ENCODE peak calls at places on chromosomes 1 and 21, in eight cellular contexts. R is thoracic aorta; J is esophagus muscularis mucosa; M is CD8-positive, alpha-beta memory T cell; P is mucosa of descending colon; E is K562; X is mesenchymal stem cell; W is heart left ventricle. Z is an unnamed sample. For H3K4me1, the result is how much of the 10 kb centered on the place peaks cover.

GRCh38 chr21:46517361-46517760 is 58.7 kb downstream of the DIP2A start:
- DNase-seq in R (no peak), J (no peak), M (no peak), P (no peak), E (no peak), X (no peak), W (no peak), Z (peak)

GRCh38 chr1:201461193-201461657 is 7.8 kb downstream of the PHLDA3 start:
- DNase-seq in R (peak), J (no peak), M (no peak), P (no peak), E (peak), X (peak), W (no peak), Z (peak)

GRCh38 chr1:3051270-3052268 is 17.4 kb upstream of the PRDM16 start:
- DNase-seq in R (no peak), J (no peak), M (no peak), P (no peak), E (no peak), X (no peak), W (no peak), Z (no peak)

GRCh38 chr1:181141431-181141910 is 53.0 kb downstream of the IER5 start:
- DNase-seq in R (peak), J (no peak), M (no peak), P (no peak), E (peak), X (peak), W (no peak), Z (no peak)

GRCh38 chr1:16047791-16048475 is 4.4 kb downstream of the CLCNKB start:
- DNase-seq in R (no peak), J (no peak), M (no peak), P (no peak), E (no peak), X (no peak), W (no peak), Z (no peak)

GRCh38 chr1:7572654-7573152 is 198.4 kb upstream of the VAMP3 start:
- DNase-seq in R (no peak), J (no peak), M (no peak), P (peak), E (peak), X (no peak), W (no peak), Z (no peak)

GRCh38 chr1:227242811-227243682 is 75.2 kb downstream of the CDC42BPA start:
- DNase-seq in R (no peak), J (no peak), M (no peak), P (no peak), E (no peak), X (no peak), W (no peak), Z (no peak)

GRCh38 chr1:160161965-160162705 is 10.7 kb downstream of the ATP1A4 start:
- DNase-seq in R (no peak), J (no peak), M (no peak), P (no peak), E (peak), X (peak), W (no peak), Z (no peak)

GRCh38 chr1:53687886-53688285 is 51.1 kb downstream of the GLIS1 start:
- DNase-seq in R (no peak), J (no peak), M (no peak), P (no peak), E (no peak), X (no peak), W (no peak), Z (no peak)

GRCh38 chr1:165895451-165895871 is 68.0 kb downstream of the UCK2 start:
- DNase-seq in R (no peak), J (no peak), M (no peak), P (no peak), E (no peak), X (peak), W (no peak), Z (no peak)

GRCh38 chr1:19903621-19904020 is 19.8 kb downstream of the PLA2G2E start:
- DNase-seq in R (no peak), J (no peak), M (no peak), P (no peak), E (no peak), X (no peak), W (no peak), Z (no peak)

GRCh38 chr1:145997156-145998023 is 1.0 kb upstream of the TXNIP start:
- DNase-seq in R (no peak), J (no peak), M (peak), P (peak), E (peak), X (no peak), W (peak), Z (no peak)

GRCh38 chr1:61361971-61362370 is 279.6 kb downstream of the NFIA start:
- DNase-seq in R (no peak), J (no peak), M (no peak), P (no peak), E (no peak), X (no peak), W (no peak), Z (no peak)

GRCh38 chr1:23543707-23544443 is 12.8 kb upstream of the E2F2 start:
- DNase-seq in R (no peak), J (no peak), M (no peak), P (no peak), E (no peak), X (peak), W (no peak), Z (peak)

GRCh38 chr1:183000161-183000560 is 23.1 kb upstream of the LAMC1 start:
- DNase-seq in R (no peak), J (no peak), M (no peak), P (no peak), E (no peak), X (no peak), W (no peak), Z (no peak)

GRCh38 chr1:179754031-179754624 is 11.0 kb downstream of the FAM163A start:
- DNase-seq in R (no peak), J (no peak), M (no peak), P (no peak), E (no peak), X (peak), W (no peak), Z (peak)

GRCh38 chr1:29639156-29639736 is 402.9 kb downstream of the PTPRU start:
- DNase-seq in R (no peak), J (peak), M (no peak), P (no peak), E (no peak), X (no peak), W (no peak), Z (no peak)

GRCh38 chr1:241519308-241520079 is at the start of gene FH:
- DNase-seq in R (peak), J (peak), M (peak), P (peak), E (peak), X (peak), W (peak), Z (peak)

GRCh38 chr1:88983791-88984552 is 8.5 kb downstream of the KYAT3 start:
- DNase-seq in R (no peak), J (no peak), M (peak), P (peak), E (peak), X (peak), W (no peak), Z (no peak)

GRCh38 chr21:39325458-39325857 is 12.0 kb upstream of the BRWD1 start:
- DNase-seq in R (no peak), J (no peak), M (no peak), P (no peak), E (no peak), X (no peak), W (no peak), Z (no peak)

GRCh38 chr21:39330001-39330400 is 16.6 kb upstream of the BRWD1 start:
- DNase-seq in R (no peak), J (no peak), M (no peak), P (no peak), E (no peak), X (no peak), W (no peak), Z (no peak)

GRCh38 chr21:39326607-39327307 is 13.3 kb upstream of the BRWD1 start:
- DNase-seq in R (no peak), J (no peak), M (no peak), P (no peak), E (no peak), X (no peak), W (no peak), Z (no peak)

GRCh38 chr21:39332175-39332574 is 16.7 kb downstream of the HMGN1 start:
- DNase-seq in R (no peak), J (no peak), M (no peak), P (no peak), E (no peak), X (no peak), W (no peak), Z (no peak)

GRCh38 chr21:39327727-39328126 is 14.3 kb upstream of the BRWD1 start:
- DNase-seq in R (no peak), J (no peak), M (no peak), P (no peak), E (no peak), X (no peak), W (no peak), Z (no peak)
- H3K4me1 ChIP-seq in R (under half), J (under half), M (under half), P (under half), E (under half), X (under half), W (under half), Z (under half)

DNA sequence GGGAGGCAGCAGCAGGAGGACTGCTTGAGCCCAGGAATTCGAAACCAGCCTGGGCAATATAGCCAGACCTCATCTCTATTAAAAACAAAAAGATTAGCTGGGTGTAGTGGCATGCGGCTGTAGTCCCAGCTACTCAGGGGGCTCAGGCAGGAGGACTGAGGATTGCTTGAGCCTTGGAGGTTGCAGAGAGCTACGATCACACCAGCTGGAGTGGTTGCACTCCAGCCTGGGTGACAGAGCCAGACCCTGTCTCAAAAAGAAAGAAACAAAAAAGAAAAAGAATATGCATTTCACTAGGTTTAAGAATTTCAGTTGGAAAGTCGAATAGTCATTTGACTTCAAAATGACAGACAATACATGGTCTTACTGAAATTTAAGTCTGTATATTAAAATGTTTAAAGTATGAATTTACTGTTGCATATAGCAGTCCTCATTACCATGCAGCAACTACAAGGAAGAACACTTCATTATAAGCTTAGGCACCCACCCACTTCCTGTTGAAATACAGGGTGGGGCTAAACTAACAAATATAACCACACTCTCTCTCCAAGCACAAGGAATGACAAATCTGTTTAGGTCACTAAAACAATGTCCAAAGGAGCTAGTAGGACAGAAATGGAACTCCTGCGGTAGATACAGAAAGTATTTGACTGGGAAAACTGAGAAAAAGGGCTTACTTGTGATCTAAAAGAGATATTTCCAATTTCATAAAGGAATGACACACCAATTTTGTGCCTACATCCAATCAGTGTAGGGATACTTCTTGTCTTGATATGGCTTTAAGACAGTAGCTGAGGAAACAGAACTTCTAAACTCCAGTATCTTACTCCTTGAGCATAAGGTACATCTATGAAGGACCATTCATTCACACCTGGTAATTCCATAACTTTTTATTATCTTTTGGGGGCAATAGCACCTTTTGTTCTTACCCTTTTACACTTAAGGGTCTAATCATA is 44.1 kb downstream of the GPR3 start:
- DNase-seq in R (no peak), J (no peak), M (peak), P (no peak), E (peak), X (peak), W (no peak), Z (no peak)
- H3K4me1 ChIP-seq in R (half or more), J (half or more), M (half or more), P (half or more), E (half or more), X (under half), W (half or more), Z (half or more)

GRCh38 chr1:33380811-33381210 is 50.1 kb downstream of the PHC2 start:
- DNase-seq in R (no peak), J (no peak), M (no peak), P (no peak), E (no peak), X (no peak), W (no peak), Z (no peak)
- H3K4me1 ChIP-seq in R (under half), J (under half), M (under half), P (under half), E (under half), X (under half), W (under half), Z (under half)

GRCh38 chr1:151991663-151992344 is 1.9 kb downstream of the S100A10 start:
- DNase-seq in R (no peak), J (no peak), M (no peak), P (no peak), E (no peak), X (peak), W (no peak), Z (no peak)
- H3K4me1 ChIP-seq in R (half or more), J (half or more), M (under half), P (half or more), E (under half), X (under half), W (half or more), Z (under half)

DNA sequence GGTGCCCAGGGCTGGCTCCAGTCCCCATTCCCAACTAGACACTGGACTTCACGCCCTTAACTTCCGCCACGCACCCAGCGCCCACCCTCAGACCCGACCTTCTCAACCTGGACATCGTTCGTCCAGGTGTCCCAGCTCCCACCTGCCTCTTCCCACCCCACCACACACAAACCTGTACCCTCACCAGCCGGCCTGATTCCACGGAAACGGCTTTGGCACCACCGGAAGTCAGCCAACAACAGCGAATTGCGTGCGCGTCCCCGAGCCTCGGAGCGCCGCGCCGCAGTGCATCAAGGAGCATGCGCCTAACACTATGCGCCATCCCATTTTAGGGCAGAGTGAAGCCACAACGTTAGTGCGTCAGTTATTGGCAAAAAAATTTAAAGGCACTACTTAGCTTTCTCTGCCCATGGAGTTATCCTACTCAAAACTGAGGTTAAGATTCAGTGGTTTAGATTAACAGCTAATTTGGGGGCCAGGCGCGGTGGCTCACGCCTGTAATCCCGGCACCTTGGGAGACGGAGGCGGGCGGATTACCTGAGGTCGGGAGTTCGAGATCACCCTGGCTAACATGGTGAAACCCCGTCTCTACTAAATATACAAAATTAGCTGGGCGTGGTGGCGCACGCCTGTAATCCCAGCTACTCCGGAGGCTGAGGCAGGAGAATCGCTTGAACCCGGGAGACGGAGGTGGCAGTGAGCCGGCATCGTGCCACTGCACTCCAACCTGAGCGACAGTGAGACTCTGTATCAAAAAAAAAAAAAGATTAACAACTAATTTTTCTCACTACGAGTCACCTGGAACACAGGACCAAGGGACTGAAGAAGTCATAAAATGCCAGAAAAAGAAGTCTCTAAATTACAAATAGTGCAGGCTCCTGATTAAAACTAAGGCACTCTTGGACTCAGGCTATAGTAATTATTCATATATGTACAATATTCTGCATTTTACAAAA is at the start of gene GON4L:
- DNase-seq in R (peak), J (peak), M (peak), P (peak), E (peak), X (peak), W (peak), Z (peak)
- H3K4me1 ChIP-seq in R (under half), J (under half), M (under half), P (under half), E (under half), X (under half), W (under half), Z (under half)

GRCh38 chr1:46513536-46513935 is 23.9 kb downstream of the DMBX1 start:
- DNase-seq in R (no peak), J (no peak), M (no peak), P (no peak), E (no peak), X (no peak), W (no peak), Z (no peak)
- H3K4me1 ChIP-seq in R (under half), J (under half), M (under half), P (under half), E (under half), X (under half), W (under half), Z (under half)

DNA sequence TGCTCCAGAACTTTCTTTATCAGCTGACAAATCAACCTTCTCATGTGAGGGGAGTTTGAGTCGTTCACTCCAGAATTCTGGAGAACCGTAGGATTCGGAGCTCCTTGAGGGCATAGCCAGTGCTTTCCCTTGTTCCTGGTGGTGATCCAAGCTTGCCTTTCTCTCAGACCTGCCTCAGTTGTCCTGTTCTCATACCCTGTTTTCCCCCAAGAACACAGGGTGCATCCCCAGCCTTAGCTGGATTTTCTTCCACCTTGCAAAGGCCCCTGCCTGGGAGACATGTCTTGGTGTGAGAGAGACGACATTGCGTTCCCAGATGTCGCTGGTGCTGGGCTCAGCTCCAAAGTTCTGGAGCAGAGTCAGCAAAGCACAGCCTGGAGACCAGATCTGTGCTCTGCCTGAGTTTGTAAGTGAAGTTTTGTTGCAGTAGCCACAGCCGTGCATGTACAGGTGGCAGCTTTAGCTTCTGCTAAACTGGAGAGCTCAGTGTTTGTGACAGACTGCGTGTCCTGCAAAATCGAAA is 40.0 kb downstream of the ABCG1 start:
- DNase-seq in R (no peak), J (no peak), M (no peak), P (no peak), E (no peak), X (no peak), W (no peak), Z (peak)
- H3K4me1 ChIP-seq in R (under half), J (half or more), M (under half), P (under half), E (under half), X (under half), W (under half), Z (under half)

DNA sequence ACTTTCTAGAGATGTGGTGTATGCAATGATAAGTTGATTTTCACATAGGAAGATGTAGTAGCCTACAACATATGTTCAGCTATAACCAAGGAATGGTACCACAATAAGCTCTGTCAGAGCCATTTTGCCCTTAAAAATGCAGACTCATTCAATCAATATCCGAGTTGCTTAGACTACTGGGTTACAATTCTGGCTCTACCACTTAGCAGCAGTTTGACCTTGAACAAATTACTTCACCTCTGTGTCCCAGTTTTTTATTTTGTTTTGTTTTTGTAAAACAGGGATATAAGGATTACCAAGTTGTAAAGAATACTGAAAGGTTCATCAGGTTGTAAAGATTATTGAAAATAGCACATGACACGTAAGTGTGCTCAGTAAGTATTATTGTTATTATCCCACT is 9.3 kb downstream of the EPS15 start:
- DNase-seq in R (no peak), J (no peak), M (no peak), P (no peak), E (no peak), X (no peak), W (no peak), Z (no peak)
- H3K4me1 ChIP-seq in R (half or more), J (half or more), M (under half), P (under half), E (under half), X (under half), W (half or more), Z (under half)

Z was measured in adrenal gland.